ENCODE peak calls at places on chromosome 7, in four cellular contexts. One of them, this sample, is unnamed.

GRCh38 chr7:73522081-73522818 is at the start of gene BAZ1B:
- DNase-seq in sigmoid colon: peak
- DNase-seq in A549: peak
- DNase-seq in testis: peak
- DNase-seq in this sample: peak

GRCh38 chr7:101677421-101678137 is 48.5 kb upstream of the MYL10 start:
- DNase-seq in testis: no peak
- DNase-seq in sigmoid colon: no peak
- DNase-seq in A549: peak
- DNase-seq in this sample: no peak

GRCh38 chr7:116570306-116570705 is 45.5 kb downstream of the CAV1 start:
- DNase-seq in A549: no peak
- DNase-seq in testis: no peak
- DNase-seq in sigmoid colon: no peak
- DNase-seq in this sample: no peak

GRCh38 chr7:74305987-74306736 is 17.0 kb downstream of the CLIP2 start:
- DNase-seq in sigmoid colon: no peak
- DNase-seq in A549: no peak
- DNase-seq in testis: no peak
- DNase-seq in this sample: no peak

GRCh38 chr7:69817096-69817495 is 218.8 kb downstream of the AUTS2 start:
- DNase-seq in sigmoid colon: no peak
- DNase-seq in testis: no peak
- DNase-seq in A549: no peak
- DNase-seq in this sample: no peak

GRCh38 chr7:123624527-123625183 is 23.0 kb downstream of the ASB15 start:
- DNase-seq in A549: peak
- DNase-seq in sigmoid colon: no peak
- DNase-seq in testis: peak
- DNase-seq in this sample: peak

GRCh38 chr7:111096997-111097396 is 6.1 kb downstream of the LRRN3 start:
- DNase-seq in A549: no peak
- DNase-seq in testis: no peak
- DNase-seq in sigmoid colon: no peak
- DNase-seq in this sample: no peak

GRCh38 chr7:97094531-97094930 is 23.0 kb upstream of the SDHAF3 start:
- DNase-seq in A549: no peak
- DNase-seq in sigmoid colon: no peak
- DNase-seq in testis: no peak
- DNase-seq in this sample: no peak

GRCh38 chr7:126228356-126229061 is 1024.2 kb downstream of the GRM8 start:
- DNase-seq in A549: no peak
- DNase-seq in testis: no peak
- DNase-seq in sigmoid colon: no peak
- DNase-seq in this sample: no peak

GRCh38 chr7:26360606-26361005 is 68.9 kb downstream of the SNX10 start:
- DNase-seq in sigmoid colon: no peak
- DNase-seq in testis: no peak
- DNase-seq in A549: no peak
- DNase-seq in this sample: no peak

GRCh38 chr7:593324-594115 is 73.9 kb upstream of the PDGFA start:
- DNase-seq in A549: no peak
- DNase-seq in testis: no peak
- DNase-seq in sigmoid colon: no peak
- DNase-seq in this sample: no peak

GRCh38 chr7:2090526-2091520 is 141.9 kb downstream of the MAD1L1 start:
- DNase-seq in testis: no peak
- DNase-seq in sigmoid colon: no peak
- DNase-seq in A549: no peak
- DNase-seq in this sample: no peak

GRCh38 chr7:251446-252175 is 38.4 kb upstream of the FOXL3 start:
- DNase-seq in A549: no peak
- DNase-seq in testis: no peak
- DNase-seq in sigmoid colon: no peak
- DNase-seq in this sample: no peak

GRCh38 chr7:70319057-70319456 is 720.8 kb downstream of the AUTS2 start:
- DNase-seq in sigmoid colon: no peak
- DNase-seq in A549: no peak
- DNase-seq in testis: no peak
- DNase-seq in this sample: no peak

GRCh38 chr7:123460616-123461015 is 73.8 kb downstream of the IQUB start:
- DNase-seq in sigmoid colon: no peak
- DNase-seq in A549: peak
- DNase-seq in testis: no peak
- DNase-seq in this sample: no peak

GRCh38 chr7:128442346-128442745 is 13.3 kb upstream of the HILPDA start:
- DNase-seq in sigmoid colon: no peak
- DNase-seq in testis: no peak
- DNase-seq in A549: no peak
- DNase-seq in this sample: no peak

GRCh38 chr7:73861305-73861704 is 346 bp downstream of the TMEM270 start:
- DNase-seq in sigmoid colon: no peak
- DNase-seq in A549: no peak
- DNase-seq in testis: no peak
- DNase-seq in this sample: no peak

GRCh38 chr7:152177696-152178404 is 152.4 kb downstream of the GALNT11 start:
- DNase-seq in testis: no peak
- DNase-seq in sigmoid colon: no peak
- DNase-seq in A549: no peak
- DNase-seq in this sample: no peak

GRCh38 chr7:2651847-2652735 is 20.3 kb downstream of the TTYH3 start:
- DNase-seq in sigmoid colon: no peak
- DNase-seq in A549: no peak
- DNase-seq in testis: no peak
- DNase-seq in this sample: no peak

GRCh38 chr7:51226042-51226755 is 90.4 kb downstream of the COBL start:
- DNase-seq in sigmoid colon: no peak
- DNase-seq in testis: no peak
- DNase-seq in A549: no peak
- DNase-seq in this sample: no peak

GRCh38 chr7:151013728-151014497 is 10.4 kb downstream of the ATG9B start:
- DNase-seq in A549: no peak
- DNase-seq in testis: peak
- DNase-seq in sigmoid colon: peak
- DNase-seq in this sample: peak

GRCh38 chr7:156949541-156950380 is at the start of gene NOM1:
- DNase-seq in testis: peak
- DNase-seq in A549: peak
- DNase-seq in sigmoid colon: peak
- DNase-seq in this sample: peak
- TF ChIP-seq POLR2A in testis: no peak
- TF ChIP-seq POLR2A in A549: peak
- TF ChIP-seq POLR2A in sigmoid colon: peak
- TF ChIP-seq POLR2A in this sample: peak

GRCh38 chr7:94375167-94375566 is 19.5 kb upstream of the COL1A2 start:
- DNase-seq in testis: peak
- DNase-seq in A549: no peak
- DNase-seq in sigmoid colon: peak
- DNase-seq in this sample: no peak
- TF ChIP-seq POLR2A in testis: no peak
- TF ChIP-seq POLR2A in A549: no peak
- TF ChIP-seq POLR2A in sigmoid colon: peak
- TF ChIP-seq POLR2A in this sample: no peak

GRCh38 chr7:140229591-140230516 is 53.1 kb upstream of the KDM7A start:
- DNase-seq in A549: no peak
- DNase-seq in sigmoid colon: no peak
- DNase-seq in testis: no peak
- DNase-seq in this sample: no peak
- TF ChIP-seq POLR2A in A549: no peak
- TF ChIP-seq POLR2A in sigmoid colon: no peak
- TF ChIP-seq POLR2A in testis: no peak
- TF ChIP-seq POLR2A in this sample: no peak

GRCh38 chr7:87877641-87878040 is 1.3 kb downstream of the DBF4 start:
- DNase-seq in A549: no peak
- DNase-seq in sigmoid colon: no peak
- DNase-seq in testis: no peak
- DNase-seq in this sample: no peak

GRCh38 chr7:87878208-87878735 is 2.0 kb downstream of the DBF4 start:
- DNase-seq in A549: no peak
- DNase-seq in sigmoid colon: no peak
- DNase-seq in testis: no peak
- DNase-seq in this sample: peak

GRCh38 chr7:87875151-87876039 is 765 bp downstream of the SLC25A40 start:
- DNase-seq in sigmoid colon: peak
- DNase-seq in testis: peak
- DNase-seq in A549: peak
- DNase-seq in this sample: peak

GRCh38 chr7:87876759-87877234 is 504 bp downstream of the DBF4 start:
- DNase-seq in testis: peak
- DNase-seq in sigmoid colon: peak
- DNase-seq in A549: peak
- DNase-seq in this sample: peak

GRCh38 chr7:87876040-87876758 is at the start of the genes DBF4 and SLC25A40:
- DNase-seq in testis: peak
- DNase-seq in sigmoid colon: peak
- DNase-seq in A549: peak
- DNase-seq in this sample: peak
- TF ChIP-seq POLR2A in testis: peak
- TF ChIP-seq POLR2A in sigmoid colon: peak
- TF ChIP-seq POLR2A in A549: peak
- TF ChIP-seq POLR2A in this sample: peak

GRCh38 chr7:155870334-155871180 is 58.3 kb upstream of the SHH start:
- DNase-seq in sigmoid colon: peak
- DNase-seq in A549: no peak
- DNase-seq in testis: no peak
- DNase-seq in this sample: no peak

GRCh38 chr7:155874411-155874810 is 62.1 kb upstream of the SHH start:
- DNase-seq in testis: no peak
- DNase-seq in A549: no peak
- DNase-seq in sigmoid colon: peak
- DNase-seq in this sample: no peak

GRCh38 chr7:155871211-155871610 is 58.9 kb upstream of the SHH start:
- DNase-seq in testis: no peak
- DNase-seq in A549: no peak
- DNase-seq in sigmoid colon: peak
- DNase-seq in this sample: no peak

GRCh38 chr7:155874010-155874409 is 61.7 kb upstream of the SHH start:
- DNase-seq in testis: no peak
- DNase-seq in A549: no peak
- DNase-seq in sigmoid colon: peak
- DNase-seq in this sample: no peak

DNA sequence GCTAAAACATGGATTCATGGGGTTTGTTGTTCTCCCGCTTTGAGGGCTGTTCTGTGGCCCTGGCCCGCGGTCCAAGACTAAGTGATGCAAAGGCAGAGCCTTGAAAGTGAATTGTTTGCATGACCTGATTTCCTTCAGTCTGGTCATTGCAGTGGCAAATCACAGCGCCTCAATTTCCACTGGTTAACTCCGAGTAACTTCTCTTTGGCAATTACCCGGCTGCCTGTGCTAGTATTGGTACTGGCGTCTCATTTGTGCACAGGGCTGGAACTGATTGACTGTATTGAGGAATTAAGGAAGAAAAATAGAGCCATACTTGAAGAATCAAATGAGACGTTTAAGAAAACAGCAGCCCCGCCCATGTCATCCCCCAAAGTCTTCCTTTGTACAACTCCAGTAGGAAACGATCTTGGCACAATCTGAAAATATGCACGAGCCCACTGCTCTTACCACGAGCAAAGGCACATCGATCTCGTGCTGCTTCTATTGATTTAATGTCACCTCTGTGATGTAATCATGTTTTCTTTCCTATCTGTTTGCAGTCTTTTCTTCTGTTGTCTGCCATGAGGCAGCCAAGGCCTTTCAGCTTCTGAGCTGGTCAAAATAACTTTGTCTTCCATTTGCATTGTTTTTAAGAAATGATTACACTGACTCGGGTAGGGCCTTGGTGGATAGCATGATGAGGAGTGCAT is 60.6 kb upstream of the SHH start:
- DNase-seq in A549: no peak
- DNase-seq in testis: no peak
- DNase-seq in sigmoid colon: no peak
- DNase-seq in this sample: no peak
- TF ChIP-seq POLR2A in A549: no peak
- TF ChIP-seq POLR2A in testis: no peak
- TF ChIP-seq POLR2A in sigmoid colon: no peak
- TF ChIP-seq POLR2A in this sample: no peak

This sample was measured in erythroblast.